ENCODE peak calls at places on chromosomes 4 and X, in six cellular contexts. H is GM12891, U is H1, L is K562, B is HepG2, J is GM12878. F is an unnamed sample.

GRCh38 chr4:8688908-8689445 is 96.4 kb downstream of the CPZ start:
- DNase-seq in H (no peak), U (no peak), L (no peak), B (no peak), J (no peak), F (no peak)

GRCh38 chrX:23276475-23276874 is 58.2 kb upstream of the PTCHD1 start:
- DNase-seq in H (no peak), U (no peak), L (no peak), B (no peak), J (no peak), F (no peak)

GRCh38 chr4:102843938-102844337 is 16.6 kb upstream of the UBE2D3 start:
- DNase-seq in H (no peak), U (no peak), L (no peak), B (no peak), J (no peak), F (no peak)

GRCh38 chrX:139025822-139026221 is 314.3 kb upstream of the FGF13 start:
- DNase-seq in H (no peak), U (no peak), L (no peak), B (no peak), J (no peak), F (no peak)

GRCh38 chrX:153626025-153626633 is 20.9 kb upstream of the DUSP9 start:
- DNase-seq in H (no peak), U (no peak), L (no peak), B (no peak), J (no peak), F (no peak)

GRCh38 chr4:145352438-145353145 is 129.1 kb upstream of the SMAD1 start:
- DNase-seq in H (no peak), U (no peak), L (no peak), B (no peak), J (no peak), F (no peak)

GRCh38 chr4:6699903-6700302 is 6.2 kb downstream of the S100P start:
- DNase-seq in H (no peak), U (no peak), L (no peak), B (no peak), J (no peak), F (no peak)

GRCh38 chr4:87228561-87228860 is 8.1 kb upstream of the KLHL8 start:
- DNase-seq in H (no peak), U (no peak), L (no peak), B (no peak), J (no peak), F (no peak)

GRCh38 chr4:121822796-121823504 is 733 bp downstream of the CCNA2 start:
- DNase-seq in H (peak; percentile 27), U (no peak), L (peak; percentile 84), B (peak; percentile 64), J (no peak), F (no peak)

GRCh38 chr4:33104190-33104773 is 2384.1 kb downstream of the PCDH7 start:
- DNase-seq in H (peak; percentile 1), U (no peak), L (no peak), B (no peak), J (peak; percentile 2), F (no peak)

GRCh38 chr4:112905728-112906127 is 143.7 kb upstream of the ANK2 start:
- DNase-seq in H (no peak), U (no peak), L (no peak), B (no peak), J (no peak), F (no peak)

GRCh38 chr4:128384091-128384520 is 96.5 kb upstream of the PGRMC2 start:
- DNase-seq in H (no peak), U (no peak), L (no peak), B (no peak), J (no peak), F (no peak)

GRCh38 chr4:129355031-129355430 is 259.1 kb downstream of the C4orf33 start:
- DNase-seq in H (no peak), U (no peak), L (no peak), B (no peak), J (no peak), F (no peak)

GRCh38 chr4:105181259-105181658 is 34.6 kb downstream of the TET2 start:
- DNase-seq in H (no peak), U (no peak), L (no peak), B (no peak), J (no peak), F (no peak)

GRCh38 chr4:165210566-165210965 is 3.2 kb downstream of the KLHL2 start:
- DNase-seq in H (no peak), U (no peak), L (no peak), B (no peak), J (no peak), F (no peak)

GRCh38 chr4:23827971-23828680 is 61.7 kb downstream of the PPARGC1A start:
- DNase-seq in H (no peak), U (no peak), L (no peak), B (no peak), J (no peak), F (no peak)

GRCh38 chrX:17082831-17083230 is 136.4 kb downstream of the REPS2 start:
- DNase-seq in H (no peak), U (no peak), L (peak; percentile 21), B (peak; percentile 9), J (no peak), F (no peak)

GRCh38 chr4:98688416-98689290 is 30.2 kb upstream of the TSPAN5 start:
- DNase-seq in H (no peak), U (no peak), L (peak; percentile 48), B (peak; percentile 9), J (no peak), F (no peak)

GRCh38 chrX:140477987-140478386 is 26.9 kb downstream of the SOX3 start:
- DNase-seq in H (no peak), U (peak; percentile 39), L (no peak), B (no peak), J (no peak), F (no peak)

GRCh38 chr4:13267091-13267490 is 217.0 kb downstream of the RAB28 start:
- DNase-seq in H (no peak), U (no peak), L (no peak), B (no peak), J (no peak), F (no peak)

GRCh38 chr4:101008503-101008902 is 338.8 kb downstream of the PPP3CA start:
- DNase-seq in H (no peak), U (no peak), L (no peak), B (peak; percentile 21), J (no peak), F (no peak)

DNA sequence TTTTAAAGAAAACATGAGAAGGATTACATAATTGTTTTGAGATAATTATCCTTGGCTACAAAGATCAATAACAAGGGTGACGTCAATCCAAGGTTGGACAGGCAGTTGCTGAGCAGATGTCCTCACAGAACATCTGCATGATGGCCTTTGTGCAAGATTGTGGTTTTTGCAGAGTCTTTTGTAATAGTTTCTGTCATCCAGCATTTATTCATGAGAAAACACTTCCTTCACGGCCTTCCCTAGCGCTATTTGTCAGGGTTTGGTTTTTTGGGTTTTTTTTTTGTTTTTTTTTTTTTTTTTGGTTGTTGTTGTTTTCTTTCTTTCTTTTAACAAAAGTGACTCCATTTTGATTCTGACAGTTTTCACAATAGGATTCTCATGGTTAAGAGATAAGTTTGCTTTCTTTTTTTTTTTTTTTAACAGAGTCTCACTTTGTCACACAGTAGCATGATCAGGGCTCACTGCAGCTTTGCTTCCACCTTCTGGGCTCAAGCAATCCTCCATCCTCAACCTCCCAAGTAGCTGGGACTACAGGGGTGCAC is 31.5 kb upstream of the ELF2 start:
- DNase-seq in H (no peak), U (no peak), L (peak; percentile 30), B (peak; percentile 16), J (no peak), F (no peak)
- TF ChIP-seq POLR2AphosphoS5 in H (no peak), U (no peak), L (no peak), B (no peak), J (no peak), F (no peak)

GRCh38 chr4:73573794-73574528 is 46.3 kb downstream of the RASSF6 start:
- DNase-seq in H (no peak), U (peak; percentile 75), L (peak; percentile 84), B (peak; percentile 79), J (peak; percentile 51), F (peak; percentile 4)
- TF ChIP-seq TAF1 in H (no peak), U (no peak), L (no peak), B (no peak), J (no peak), F (no peak)

GRCh38 chrX:32847921-32848320 is 363.4 kb downstream of the DMD start:
- DNase-seq in H (no peak), U (no peak), L (no peak), B (no peak), J (no peak), F (no peak)

GRCh38 chrX:32852203-32852602 is 359.1 kb downstream of the DMD start:
- DNase-seq in H (no peak), U (no peak), L (no peak), B (no peak), J (no peak), F (no peak)

GRCh38 chrX:32851556-32851955 is 359.8 kb downstream of the DMD start:
- DNase-seq in H (no peak), U (no peak), L (no peak), B (no peak), J (no peak), F (no peak)
- TF ChIP-seq POLR2A in H (no peak), U (no peak), L (no peak), B (no peak), J (no peak), F (no peak)

GRCh38 chr4:152106781-152107321 is 346.0 kb upstream of the GATB start:
- DNase-seq in H (no peak), U (no peak), L (no peak), B (no peak), J (no peak), F (no peak)

GRCh38 chr4:152104286-152104685 is 343.5 kb upstream of the GATB start:
- DNase-seq in H (no peak), U (no peak), L (no peak), B (no peak), J (no peak), F (no peak)

GRCh38 chr4:152104846-152105462 is 344.1 kb upstream of the GATB start:
- DNase-seq in H (no peak), U (no peak), L (no peak), B (no peak), J (no peak), F (no peak)

GRCh38 chr4:152107736-152108500 is 347.1 kb upstream of the GATB start:
- DNase-seq in H (no peak), U (no peak), L (no peak), B (no peak), J (no peak), F (no peak)

DNA sequence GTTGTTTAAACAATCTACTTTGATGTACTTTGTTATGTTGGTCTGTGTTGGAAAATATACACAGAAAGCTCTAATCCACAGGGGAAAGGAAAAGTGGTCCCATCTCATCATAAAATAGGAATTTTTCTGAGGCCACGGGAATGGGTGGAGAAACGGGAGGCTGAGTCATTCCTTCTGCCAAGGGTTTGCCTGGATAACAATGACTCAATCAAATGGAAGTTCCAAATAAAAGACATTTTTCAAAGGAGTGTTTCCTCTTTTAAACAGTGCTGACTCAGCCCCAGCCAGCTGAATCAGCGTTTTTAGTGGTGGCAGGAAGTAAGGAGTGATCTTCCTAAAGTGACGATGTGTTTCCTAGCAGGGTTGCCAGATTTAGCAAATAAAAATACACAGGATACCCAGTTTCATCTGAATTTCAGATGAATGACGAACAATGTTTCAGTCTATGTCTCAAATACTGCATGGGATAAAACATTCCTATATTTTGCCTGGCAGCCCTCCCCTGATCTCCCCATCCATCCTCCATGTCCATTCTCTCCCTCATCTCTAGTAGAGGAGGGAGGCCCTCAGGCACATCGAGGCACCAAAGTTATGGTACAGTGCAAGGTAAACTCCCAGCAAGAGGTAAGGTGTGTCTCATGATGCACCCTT is 345.4 kb upstream of the GATB start:
- DNase-seq in H (no peak), U (no peak), L (peak; percentile 31), B (peak; percentile 38), J (no peak), F (no peak)
- TF ChIP-seq POLR2AphosphoS5 in H (no peak), U (no peak), L (no peak), B (no peak), J (no peak), F (no peak)